ENCODE peak calls at places on chromosomes 11 and 22, in nine cellular contexts. One of them, this sample, is unnamed.

GRCh38 chr11:107655607-107656006 is 56.2 kb downstream of the SLN start:
- DNase-seq in fibroblast of lung: no peak
- DNase-seq in CD8-positive, alpha-beta T cell: no peak
- DNase-seq in endothelial cell of umbilical vein: no peak
- DNase-seq in transverse colon: no peak
- DNase-seq in ovary: no peak
- DNase-seq in mammary epithelial cell: no peak
- DNase-seq in CD8-positive, alpha-beta memory T cell: no peak
- DNase-seq in PC-9: no peak
- DNase-seq in this sample: no peak

GRCh38 chr11:76642341-76642740 is 28.2 kb downstream of the LRRC32 start:
- DNase-seq in fibroblast of lung: no peak
- DNase-seq in transverse colon: no peak
- DNase-seq in mammary epithelial cell: no peak
- DNase-seq in CD8-positive, alpha-beta memory T cell: no peak
- DNase-seq in endothelial cell of umbilical vein: no peak
- DNase-seq in ovary: no peak
- DNase-seq in PC-9: no peak
- DNase-seq in CD8-positive, alpha-beta T cell: no peak
- DNase-seq in this sample: no peak

GRCh38 chr22:20464096-20464614 is 26.5 kb upstream of the SCARF2 start:
- DNase-seq in fibroblast of lung: no peak
- DNase-seq in PC-9: no peak
- DNase-seq in CD8-positive, alpha-beta memory T cell: peak; percentile 20
- DNase-seq in mammary epithelial cell: no peak
- DNase-seq in endothelial cell of umbilical vein: no peak
- DNase-seq in transverse colon: no peak
- DNase-seq in CD8-positive, alpha-beta T cell: peak; percentile 79
- DNase-seq in ovary: no peak
- DNase-seq in this sample: peak; percentile 34

GRCh38 chr11:64916040-64916847 is 765 bp downstream of the ATG2A start:
- DNase-seq in endothelial cell of umbilical vein: peak; percentile 34
- DNase-seq in PC-9: peak; percentile 72
- DNase-seq in transverse colon: peak; percentile 56
- DNase-seq in fibroblast of lung: peak; percentile 43
- DNase-seq in CD8-positive, alpha-beta memory T cell: peak; percentile 42
- DNase-seq in ovary: peak; percentile 71
- DNase-seq in CD8-positive, alpha-beta T cell: peak; percentile 69
- DNase-seq in mammary epithelial cell: peak; percentile 48
- DNase-seq in this sample: peak; percentile 75

GRCh38 chr11:65562788-65563187 is 4.6 kb upstream of the LTBP3 start:
- DNase-seq in fibroblast of lung: no peak
- DNase-seq in mammary epithelial cell: no peak
- DNase-seq in CD8-positive, alpha-beta memory T cell: no peak
- DNase-seq in transverse colon: no peak
- DNase-seq in ovary: no peak
- DNase-seq in PC-9: no peak
- DNase-seq in CD8-positive, alpha-beta T cell: no peak
- DNase-seq in endothelial cell of umbilical vein: no peak
- DNase-seq in this sample: no peak

GRCh38 chr11:122213111-122213510 is 97.1 kb upstream of the BLID start:
- DNase-seq in CD8-positive, alpha-beta memory T cell: no peak
- DNase-seq in transverse colon: no peak
- DNase-seq in PC-9: no peak
- DNase-seq in endothelial cell of umbilical vein: no peak
- DNase-seq in CD8-positive, alpha-beta T cell: no peak
- DNase-seq in mammary epithelial cell: no peak
- DNase-seq in ovary: no peak
- DNase-seq in fibroblast of lung: no peak
- DNase-seq in this sample: no peak

GRCh38 chr11:124763156-124763947 is 1.3 kb upstream of the ESAM start:
- DNase-seq in CD8-positive, alpha-beta memory T cell: peak; percentile 80
- DNase-seq in CD8-positive, alpha-beta T cell: peak; percentile 88
- DNase-seq in transverse colon: peak; percentile 91
- DNase-seq in mammary epithelial cell: peak; percentile 41
- DNase-seq in PC-9: peak; percentile 90
- DNase-seq in ovary: peak; percentile 86
- DNase-seq in fibroblast of lung: peak; percentile 66
- DNase-seq in endothelial cell of umbilical vein: peak; percentile 92
- DNase-seq in this sample: peak; percentile 84

GRCh38 chr11:30422828-30423648 is 100.1 kb downstream of the ARL14EP start:
- DNase-seq in endothelial cell of umbilical vein: no peak
- DNase-seq in mammary epithelial cell: no peak
- DNase-seq in ovary: no peak
- DNase-seq in fibroblast of lung: no peak
- DNase-seq in transverse colon: peak; percentile 9
- DNase-seq in CD8-positive, alpha-beta memory T cell: no peak
- DNase-seq in CD8-positive, alpha-beta T cell: no peak
- DNase-seq in PC-9: no peak
- DNase-seq in this sample: no peak

GRCh38 chr11:17683378-17684161 is 35.8 kb upstream of the MYOD1 start:
- DNase-seq in transverse colon: no peak
- DNase-seq in fibroblast of lung: peak; percentile 53
- DNase-seq in mammary epithelial cell: peak; percentile 36
- DNase-seq in ovary: no peak
- DNase-seq in CD8-positive, alpha-beta memory T cell: no peak
- DNase-seq in CD8-positive, alpha-beta T cell: no peak
- DNase-seq in PC-9: peak; percentile 71
- DNase-seq in endothelial cell of umbilical vein: peak; percentile 72
- DNase-seq in this sample: peak; percentile 71

GRCh38 chr11:112778091-112778889 is 182.9 kb upstream of the NCAM1 start:
- DNase-seq in mammary epithelial cell: peak; percentile 17
- DNase-seq in endothelial cell of umbilical vein: no peak
- DNase-seq in PC-9: no peak
- DNase-seq in fibroblast of lung: no peak
- DNase-seq in ovary: no peak
- DNase-seq in CD8-positive, alpha-beta T cell: no peak
- DNase-seq in transverse colon: no peak
- DNase-seq in CD8-positive, alpha-beta memory T cell: no peak
- DNase-seq in this sample: no peak

GRCh38 chr22:19879996-19880785 is 25.5 kb upstream of the GNB1L start:
- DNase-seq in transverse colon: no peak
- DNase-seq in PC-9: no peak
- DNase-seq in fibroblast of lung: no peak
- DNase-seq in CD8-positive, alpha-beta memory T cell: no peak
- DNase-seq in CD8-positive, alpha-beta T cell: no peak
- DNase-seq in ovary: no peak
- DNase-seq in endothelial cell of umbilical vein: no peak
- DNase-seq in mammary epithelial cell: no peak
- DNase-seq in this sample: peak; percentile 10

GRCh38 chr11:67572747-67573419 is 10.7 kb upstream of the GSTP1 start:
- DNase-seq in CD8-positive, alpha-beta T cell: no peak
- DNase-seq in fibroblast of lung: peak; percentile 59
- DNase-seq in endothelial cell of umbilical vein: peak; percentile 51
- DNase-seq in PC-9: peak; percentile 72
- DNase-seq in CD8-positive, alpha-beta memory T cell: no peak
- DNase-seq in mammary epithelial cell: peak; percentile 50
- DNase-seq in transverse colon: peak; percentile 68
- DNase-seq in ovary: no peak
- DNase-seq in this sample: peak; percentile 49

GRCh38 chr11:46912526-46913150 is 5.7 kb downstream of the LRP4 start:
- DNase-seq in transverse colon: no peak
- DNase-seq in mammary epithelial cell: no peak
- DNase-seq in PC-9: no peak
- DNase-seq in CD8-positive, alpha-beta memory T cell: no peak
- DNase-seq in ovary: no peak
- DNase-seq in CD8-positive, alpha-beta T cell: no peak
- DNase-seq in endothelial cell of umbilical vein: no peak
- DNase-seq in fibroblast of lung: no peak
- DNase-seq in this sample: no peak

GRCh38 chr11:130536106-130537040 is 87.9 kb downstream of the ADAMTS15 start:
- DNase-seq in PC-9: peak; percentile 48
- DNase-seq in CD8-positive, alpha-beta T cell: no peak
- DNase-seq in endothelial cell of umbilical vein: no peak
- DNase-seq in fibroblast of lung: no peak
- DNase-seq in CD8-positive, alpha-beta memory T cell: no peak
- DNase-seq in mammary epithelial cell: peak; percentile 58
- DNase-seq in ovary: no peak
- DNase-seq in transverse colon: no peak
- DNase-seq in this sample: no peak

GRCh38 chr11:64553554-64554201 is 37.3 kb upstream of the SLC22A12 start:
- DNase-seq in CD8-positive, alpha-beta memory T cell: peak; percentile 33
- DNase-seq in mammary epithelial cell: no peak
- DNase-seq in endothelial cell of umbilical vein: peak; percentile 54
- DNase-seq in CD8-positive, alpha-beta T cell: peak; percentile 39
- DNase-seq in transverse colon: peak; percentile 59
- DNase-seq in ovary: peak; percentile 80
- DNase-seq in PC-9: no peak
- DNase-seq in fibroblast of lung: peak; percentile 59
- DNase-seq in this sample: peak; percentile 81

GRCh38 chr11:75241036-75241905 is 697 bp downstream of the TPBGL start:
- DNase-seq in mammary epithelial cell: peak; percentile 76
- DNase-seq in CD8-positive, alpha-beta T cell: peak; percentile 77
- DNase-seq in PC-9: no peak
- DNase-seq in fibroblast of lung: peak; percentile 77
- DNase-seq in ovary: peak; percentile 89
- DNase-seq in CD8-positive, alpha-beta memory T cell: peak; percentile 77
- DNase-seq in transverse colon: peak; percentile 87
- DNase-seq in endothelial cell of umbilical vein: peak; percentile 85
- DNase-seq in this sample: peak; percentile 84

GRCh38 chr11:75239551-75240290 is 853 bp upstream of the TPBGL start:
- DNase-seq in fibroblast of lung: no peak
- DNase-seq in mammary epithelial cell: no peak
- DNase-seq in CD8-positive, alpha-beta T cell: no peak
- DNase-seq in transverse colon: no peak
- DNase-seq in PC-9: no peak
- DNase-seq in endothelial cell of umbilical vein: no peak
- DNase-seq in CD8-positive, alpha-beta memory T cell: no peak
- DNase-seq in ovary: no peak
- DNase-seq in this sample: no peak

GRCh38 chr11:75238595-75239245 is 1.9 kb upstream of the TPBGL start:
- DNase-seq in transverse colon: no peak
- DNase-seq in fibroblast of lung: no peak
- DNase-seq in PC-9: no peak
- DNase-seq in CD8-positive, alpha-beta memory T cell: no peak
- DNase-seq in ovary: no peak
- DNase-seq in endothelial cell of umbilical vein: no peak
- DNase-seq in mammary epithelial cell: no peak
- DNase-seq in CD8-positive, alpha-beta T cell: no peak
- DNase-seq in this sample: no peak

GRCh38 chr11:75241906-75242644 is 1.5 kb downstream of the TPBGL start:
- DNase-seq in PC-9: no peak
- DNase-seq in endothelial cell of umbilical vein: no peak
- DNase-seq in CD8-positive, alpha-beta T cell: no peak
- DNase-seq in ovary: no peak
- DNase-seq in fibroblast of lung: no peak
- DNase-seq in CD8-positive, alpha-beta memory T cell: no peak
- DNase-seq in transverse colon: no peak
- DNase-seq in mammary epithelial cell: no peak
- DNase-seq in this sample: no peak

GRCh38 chr11:75240381-75241035 is at the start of gene TPBGL:
- DNase-seq in CD8-positive, alpha-beta T cell: no peak
- DNase-seq in ovary: peak; percentile 60
- DNase-seq in mammary epithelial cell: no peak
- DNase-seq in CD8-positive, alpha-beta memory T cell: no peak
- DNase-seq in fibroblast of lung: no peak
- DNase-seq in endothelial cell of umbilical vein: no peak
- DNase-seq in transverse colon: no peak
- DNase-seq in PC-9: no peak
- DNase-seq in this sample: no peak
- H3K4me1 ChIP-seq in CD8-positive, alpha-beta T cell: peaks cover 9% of the 10 kb centered on the region
- H3K4me1 ChIP-seq in ovary: peaks cover 4% of the 10 kb centered on the region
- H3K4me1 ChIP-seq in mammary epithelial cell: peaks cover 11% of the 10 kb centered on the region
- H3K4me1 ChIP-seq in CD8-positive, alpha-beta memory T cell: peaks cover 8% of the 10 kb centered on the region
- H3K4me1 ChIP-seq in fibroblast of lung: no peaks in the 10 kb centered on the region
- H3K4me1 ChIP-seq in endothelial cell of umbilical vein: peaks cover 7% of the 10 kb centered on the region
- H3K4me1 ChIP-seq in transverse colon: peaks cover 10% of the 10 kb centered on the region
- H3K4me1 ChIP-seq in PC-9: no peaks in the 10 kb centered on the region
- H3K4me1 ChIP-seq in this sample: peaks cover 3% of the 10 kb centered on the region

GRCh38 chr11:93444671-93445073 is 98.5 kb downstream of the SMCO4 start:
- DNase-seq in endothelial cell of umbilical vein: no peak
- DNase-seq in fibroblast of lung: no peak
- DNase-seq in PC-9: peak; percentile 68
- DNase-seq in ovary: peak; percentile 11
- DNase-seq in mammary epithelial cell: peak; percentile 90
- DNase-seq in CD8-positive, alpha-beta T cell: peak; percentile 62
- DNase-seq in CD8-positive, alpha-beta memory T cell: no peak
- DNase-seq in transverse colon: no peak
- DNase-seq in this sample: no peak
- H3K4me3 ChIP-seq in endothelial cell of umbilical vein: no peak overlapping the region
- H3K4me3 ChIP-seq in fibroblast of lung: no peak overlapping the region
- H3K4me3 ChIP-seq in PC-9: no peak overlapping the region
- H3K4me3 ChIP-seq in ovary: no peak overlapping the region
- H3K4me3 ChIP-seq in mammary epithelial cell: no peak overlapping the region
- H3K4me3 ChIP-seq in CD8-positive, alpha-beta T cell: no peak overlapping the region
- H3K4me3 ChIP-seq in CD8-positive, alpha-beta memory T cell: no peak overlapping the region
- H3K4me3 ChIP-seq in transverse colon: no peak overlapping the region
- H3K4me3 ChIP-seq in this sample: no peak overlapping the region

GRCh38 chr22:23759566-23759965 is 3.2 kb upstream of the C22orf15 start:
- DNase-seq in ovary: no peak
- DNase-seq in mammary epithelial cell: no peak
- DNase-seq in PC-9: no peak
- DNase-seq in endothelial cell of umbilical vein: no peak
- DNase-seq in transverse colon: no peak
- DNase-seq in CD8-positive, alpha-beta memory T cell: no peak
- DNase-seq in fibroblast of lung: no peak
- DNase-seq in CD8-positive, alpha-beta T cell: no peak
- DNase-seq in this sample: no peak
- H3K27ac ChIP-seq in ovary: no peak overlapping the region
- H3K27ac ChIP-seq in mammary epithelial cell: no peak overlapping the region
- H3K27ac ChIP-seq in PC-9: no peak overlapping the region
- H3K27ac ChIP-seq in endothelial cell of umbilical vein: no peak overlapping the region
- H3K27ac ChIP-seq in transverse colon: no peak overlapping the region
- H3K27ac ChIP-seq in CD8-positive, alpha-beta memory T cell: no peak overlapping the region
- H3K27ac ChIP-seq in fibroblast of lung: no peak overlapping the region
- H3K27ac ChIP-seq in CD8-positive, alpha-beta T cell: no peak overlapping the region
- H3K27ac ChIP-seq in this sample: no peak overlapping the region

GRCh38 chr22:49820984-49821383 is 6.7 kb downstream of the BRD1 start:
- DNase-seq in CD8-positive, alpha-beta memory T cell: no peak
- DNase-seq in mammary epithelial cell: no peak
- DNase-seq in fibroblast of lung: no peak
- DNase-seq in endothelial cell of umbilical vein: no peak
- DNase-seq in PC-9: no peak
- DNase-seq in ovary: no peak
- DNase-seq in CD8-positive, alpha-beta T cell: no peak
- DNase-seq in transverse colon: no peak
- DNase-seq in this sample: no peak

GRCh38 chr22:49814164-49814686 is 13.4 kb downstream of the BRD1 start:
- DNase-seq in CD8-positive, alpha-beta T cell: no peak
- DNase-seq in ovary: no peak
- DNase-seq in fibroblast of lung: no peak
- DNase-seq in CD8-positive, alpha-beta memory T cell: no peak
- DNase-seq in transverse colon: no peak
- DNase-seq in mammary epithelial cell: no peak
- DNase-seq in PC-9: no peak
- DNase-seq in endothelial cell of umbilical vein: no peak
- DNase-seq in this sample: peak; percentile 28

GRCh38 chr22:49815641-49816071 is 12.0 kb downstream of the BRD1 start:
- DNase-seq in PC-9: peak; percentile 73
- DNase-seq in mammary epithelial cell: peak; percentile 11
- DNase-seq in fibroblast of lung: no peak
- DNase-seq in ovary: no peak
- DNase-seq in CD8-positive, alpha-beta T cell: no peak
- DNase-seq in transverse colon: no peak
- DNase-seq in endothelial cell of umbilical vein: no peak
- DNase-seq in CD8-positive, alpha-beta memory T cell: no peak
- DNase-seq in this sample: peak; percentile 51

GRCh38 chr22:49814856-49815255 is 12.8 kb downstream of the BRD1 start:
- DNase-seq in mammary epithelial cell: no peak
- DNase-seq in ovary: no peak
- DNase-seq in endothelial cell of umbilical vein: no peak
- DNase-seq in fibroblast of lung: no peak
- DNase-seq in CD8-positive, alpha-beta T cell: no peak
- DNase-seq in PC-9: no peak
- DNase-seq in CD8-positive, alpha-beta memory T cell: no peak
- DNase-seq in transverse colon: no peak
- DNase-seq in this sample: no peak

GRCh38 chr22:49817359-49817758 is 10.3 kb downstream of the BRD1 start:
- DNase-seq in mammary epithelial cell: no peak
- DNase-seq in ovary: no peak
- DNase-seq in fibroblast of lung: no peak
- DNase-seq in PC-9: no peak
- DNase-seq in endothelial cell of umbilical vein: no peak
- DNase-seq in transverse colon: no peak
- DNase-seq in CD8-positive, alpha-beta T cell: no peak
- DNase-seq in CD8-positive, alpha-beta memory T cell: no peak
- DNase-seq in this sample: no peak
- H3K4me1 ChIP-seq in mammary epithelial cell: no peaks in the 10 kb centered on the region
- H3K4me1 ChIP-seq in ovary: peaks cover 25% of the 10 kb centered on the region
- H3K4me1 ChIP-seq in fibroblast of lung: peaks cover 6% of the 10 kb centered on the region
- H3K4me1 ChIP-seq in PC-9: peaks cover 3% of the 10 kb centered on the region
- H3K4me1 ChIP-seq in endothelial cell of umbilical vein: no peaks in the 10 kb centered on the region
- H3K4me1 ChIP-seq in transverse colon: peaks cover 32% of the 10 kb centered on the region
- H3K4me1 ChIP-seq in CD8-positive, alpha-beta T cell: peaks cover 30% of the 10 kb centered on the region
- H3K4me1 ChIP-seq in CD8-positive, alpha-beta memory T cell: peaks cover 43% of the 10 kb centered on the region
- H3K4me1 ChIP-seq in this sample: peaks cover 17% of the 10 kb centered on the region